ENCODE peak calls at places on chromosomes 7 and 10, in seven cellular contexts. F is IMR-90, Z is thoracic aorta, B is HepG2, K is heart right ventricle, E is body of pancreas, V is endodermal cell. Y is an unnamed sample.

GRCh38 chr7:142582351-142582750 is 166.9 kb upstream of the PRSS1 start:
- DNase-seq in V (no peak), K (no peak), F (no peak), B (no peak), Z (no peak), E (no peak), Y (no peak)

GRCh38 chr7:303425-303824 is 13.5 kb downstream of the FOXL3 start:
- DNase-seq in F (no peak), K (no peak), V (no peak), E (no peak), B (no peak), Z (no peak), Y (no peak)

GRCh38 chr7:143882020-143882610 is 19.9 kb downstream of the TCAF1 start:
- DNase-seq in Z (no peak), F (peak; percentile 59), V (peak; percentile 87), B (peak; percentile 87), E (peak; percentile 36), K (peak; percentile 85), Y (peak; percentile 77)

GRCh38 chr7:16867328-16867727 is 14.5 kb downstream of the AGR3 start:
- DNase-seq in K (no peak), Z (no peak), V (no peak), E (no peak), B (no peak), F (no peak), Y (no peak)

GRCh38 chr7:82364671-82365070 is 78.9 kb downstream of the CACNA2D1 start:
- DNase-seq in E (no peak), B (no peak), Z (no peak), V (no peak), F (no peak), K (no peak), Y (no peak)

GRCh38 chr10:119658274-119658673 is 7.1 kb downstream of the BAG3 start:
- DNase-seq in F (peak; percentile 94), E (peak; percentile 75), K (peak; percentile 73), V (peak; percentile 79), B (peak; percentile 63), Z (peak; percentile 72), Y (peak; percentile 80)

GRCh38 chr10:132701846-132702190 is 84.1 kb downstream of the NKX6-2 start:
- DNase-seq in Z (no peak), V (no peak), K (no peak), E (no peak), F (no peak), B (no peak), Y (no peak)

GRCh38 chr10:7425691-7426090 is 14.9 kb upstream of the SFMBT2 start:
- DNase-seq in Z (no peak), F (no peak), V (no peak), E (no peak), B (no peak), K (no peak), Y (no peak)

GRCh38 chr7:50706469-50706937 is 76.2 kb downstream of the GRB10 start:
- DNase-seq in V (no peak), B (no peak), F (no peak), K (no peak), Z (no peak), E (no peak), Y (no peak)

GRCh38 chr7:27141591-27142561 is 1.6 kb downstream of the HOXA5 start:
- DNase-seq in K (no peak), E (no peak), B (peak; percentile 63), F (no peak), Z (no peak), V (peak; percentile 81), Y (no peak)

GRCh38 chr10:13414855-13415254 is 66.8 kb upstream of the SEPHS1 start:
- DNase-seq in Z (no peak), K (no peak), F (no peak), E (peak; percentile 78), B (peak; percentile 88), V (peak; percentile 84), Y (no peak)

GRCh38 chr10:17910144-17910789 is 41.5 kb upstream of the SLC39A12 start:
- DNase-seq in B (peak; percentile 47), F (peak; percentile 63), Z (no peak), E (peak; percentile 67), K (peak; percentile 56), V (peak; percentile 65), Y (no peak)

GRCh38 chr7:46613116-46613515 is 692.0 kb upstream of the IGFBP3 start:
- DNase-seq in Z (no peak), E (no peak), B (no peak), V (no peak), F (no peak), K (no peak), Y (no peak)

GRCh38 chr7:14747701-14748100 is 154.8 kb downstream of the DGKB start:
- DNase-seq in K (no peak), Z (no peak), F (no peak), B (no peak), V (no peak), E (no peak), Y (no peak)

GRCh38 chr10:131694963-131695813 is 205.6 kb upstream of the PPP2R2D start:
- DNase-seq in F (no peak), Z (no peak), B (no peak), V (peak; percentile 29), K (no peak), E (no peak), Y (no peak)

GRCh38 chr10:74922921-74923320 is 96.5 kb downstream of the KAT6B start:
- DNase-seq in K (no peak), E (no peak), Z (no peak), V (no peak), B (no peak), F (peak; percentile 52), Y (no peak)

GRCh38 chr7:55507743-55508142 is 64.6 kb downstream of the VOPP1 start:
- DNase-seq in Z (no peak), B (no peak), K (no peak), V (no peak), E (no peak), F (no peak), Y (no peak)

GRCh38 chr7:6691609-6692106 is 15.1 kb downstream of the ZNF12 start:
- DNase-seq in E (no peak), V (no peak), K (no peak), B (no peak), F (peak; percentile 30), Z (no peak), Y (no peak)

GRCh38 chr7:27178366-27178765 is 4.2 kb upstream of the HOXA10 start:
- DNase-seq in K (no peak), B (no peak), F (no peak), Z (no peak), V (peak; percentile 36), E (no peak), Y (no peak)

GRCh38 chr10:132796846-132797245 is 10.9 kb upstream of the NKX6-2 start:
- DNase-seq in Z (no peak), B (no peak), E (no peak), V (no peak), K (no peak), F (no peak), Y (no peak)

GRCh38 chr7:1459930-1460756 is 873 bp upstream of the MICALL2 start:
- DNase-seq in Z (no peak), F (no peak), V (no peak), E (peak; percentile 45), B (no peak), K (peak; percentile 40), Y (peak; percentile 35)

GRCh38 chr10:48480397-48481374 is 124.2 kb downstream of the ARHGAP22 start:
- DNase-seq in B (no peak), V (peak; percentile 55), F (no peak), K (no peak), E (no peak), Z (no peak), Y (no peak)

GRCh38 chr10:63553473-63553872 is 32.3 kb downstream of the REEP3 start:
- DNase-seq in F (peak; percentile 9), B (no peak), V (no peak), Z (no peak), K (no peak), E (no peak), Y (no peak)

GRCh38 chr7:78499966-78500365 is 701.4 kb downstream of the PHTF2 start:
- DNase-seq in F (peak; percentile 44), B (no peak), E (no peak), K (no peak), V (no peak), Z (no peak), Y (no peak)

GRCh38 chr7:34952822-34953221 is 84.5 kb downstream of the DPY19L1 start:
- DNase-seq in V (no peak), B (no peak), K (no peak), E (no peak), Z (no peak), F (no peak), Y (no peak)

GRCh38 chr10:71064413-71065118 is 147.8 kb upstream of the UNC5B start:
- DNase-seq in V (no peak), B (peak; percentile 5), Z (no peak), E (no peak), K (peak; percentile 67), F (no peak), Y (peak; percentile 38)
- TF ChIP-seq CTCF in V (peak; percentile 71), B (no peak), Z (no peak), E (no peak), K (peak; percentile 41), F (no peak), Y (peak; percentile 24)

DNA sequence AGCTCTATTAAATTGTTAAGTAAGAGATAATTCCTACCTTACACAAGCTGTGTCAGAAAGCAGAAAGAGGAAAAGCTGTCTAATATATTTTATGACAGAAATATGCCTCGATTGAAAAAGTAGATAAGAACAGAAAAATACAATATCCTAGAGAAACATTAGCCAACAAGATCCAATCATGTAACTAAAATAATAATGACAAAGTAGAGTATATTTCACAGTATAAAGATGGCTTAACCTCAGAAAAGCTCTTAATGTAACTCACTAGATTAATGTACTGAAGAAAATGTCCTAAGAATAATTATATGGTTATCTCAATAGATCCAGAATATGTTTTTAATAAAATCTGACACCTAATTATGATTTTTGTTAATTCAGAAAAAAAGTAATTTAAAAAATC is 89.8 kb upstream of the HABP2 start:
- DNase-seq in V (no peak), E (no peak), B (no peak), Z (no peak), K (no peak), F (no peak), Y (no peak)
- H3K27me3 ChIP-seq in V (no peaks in the 10 kb centered on the region), E (no peaks in the 10 kb centered on the region), B (peaks cover 15% of the 10 kb centered on the region), Z (no peaks in the 10 kb centered on the region), K (peaks cover 6% of the 10 kb centered on the region), F (no peaks in the 10 kb centered on the region), Y (peaks cover 25% of the 10 kb centered on the region)

GRCh38 chr7:98398567-98399372 is 2.1 kb downstream of the BAIAP2L1 start:
- DNase-seq in V (no peak), E (peak; percentile 33), F (no peak), K (no peak), Z (no peak), B (no peak), Y (no peak)

GRCh38 chr7:98399903-98400537 is 870 bp downstream of the BAIAP2L1 start:
- DNase-seq in V (peak; percentile 55), B (no peak), E (peak; percentile 18), F (peak; percentile 17), Z (no peak), K (no peak), Y (no peak)

GRCh38 chr7:98399462-98399861 is 1.4 kb downstream of the BAIAP2L1 start:
- DNase-seq in F (peak; percentile 43), B (no peak), Z (no peak), V (no peak), E (no peak), K (no peak), Y (no peak)

GRCh38 chr7:98396768-98397167 is 4.1 kb downstream of the BAIAP2L1 start:
- DNase-seq in E (no peak), F (no peak), B (no peak), V (no peak), K (no peak), Z (no peak), Y (no peak)

GRCh38 chr7:98400538-98401427 is at the start of gene BAIAP2L1:
- DNase-seq in E (peak; percentile 99), F (peak; percentile 49), Z (no peak), V (peak; percentile 100), B (peak; percentile 80), K (peak; percentile 82), Y (peak; percentile 76)
- TF ChIP-seq CTCF in E (peak; percentile 92), F (peak; percentile 63), Z (peak; percentile 19), V (peak; percentile 90), B (peak; percentile 94), K (peak; percentile 78), Y (peak; percentile 82)

GRCh38 chr10:77109470-77109994 is 528.1 kb downstream of the KCNMA1 start:
- DNase-seq in B (no peak), V (peak; percentile 37), Z (no peak), K (no peak), F (no peak), E (no peak), Y (no peak)
- H3K27me3 ChIP-seq in B (peaks cover 10% of the 10 kb centered on the region), V (no peaks in the 10 kb centered on the region), Z (no peaks in the 10 kb centered on the region), K (no peaks in the 10 kb centered on the region), F (no peaks in the 10 kb centered on the region), E (no peaks in the 10 kb centered on the region), Y (peaks cover 14% of the 10 kb centered on the region)